ENCODE peak calls at places on chromosome 3, in seven cellular contexts. R is hepatocyte, L is GM12878, P is astrocyte of the spinal cord, X is AG09319, V is tibial artery, J is HFFc6. M is an unnamed sample.

GRCh38 chr3:141000027-141000663 is 51.0 kb upstream of the SPSB4 start:
- DNase-seq in R (peak; percentile 78), L (peak; percentile 7), P (peak; percentile 49), X (peak; percentile 14), V (peak; percentile 34), J (peak; percentile 53), M (peak; percentile 52)

GRCh38 chr3:125634346-125634964 is 39.2 kb upstream of the OSBPL11 start:
- DNase-seq in R (no peak), L (no peak), P (no peak), X (no peak), V (no peak), J (no peak), M (no peak)

GRCh38 chr3:87350367-87351199 is 74.2 kb upstream of the POU1F1 start:
- DNase-seq in R (peak; percentile 75), L (no peak), P (peak; percentile 60), X (no peak), V (no peak), J (peak; percentile 48), M (peak; percentile 71)

GRCh38 chr3:172561894-172562664 is 38.8 kb upstream of the TNFSF10 start:
- DNase-seq in R (peak; percentile 18), L (no peak), P (no peak), X (no peak), V (no peak), J (no peak), M (no peak)

GRCh38 chr3:104598848-104599501 is 767.7 kb upstream of the ALCAM start:
- DNase-seq in R (peak; percentile 8), L (no peak), P (no peak), X (no peak), V (no peak), J (no peak), M (no peak)

GRCh38 chr3:133934996-133935842 is 39.5 kb upstream of the RAB6B start:
- DNase-seq in R (no peak), L (no peak), P (no peak), X (no peak), V (no peak), J (no peak), M (no peak)

GRCh38 chr3:71873093-71873611 is 88.2 kb upstream of the PROK2 start:
- DNase-seq in R (no peak), L (no peak), P (no peak), X (no peak), V (no peak), J (no peak), M (no peak)

GRCh38 chr3:127442551-127442950 is 148.0 kb downstream of the TPRA1 start:
- DNase-seq in R (no peak), L (no peak), P (no peak), X (no peak), V (no peak), J (no peak), M (no peak)

GRCh38 chr3:120198305-120198878 is 86.6 kb downstream of the GPR156 start:
- DNase-seq in R (peak; percentile 32), L (no peak), P (peak; percentile 37), X (no peak), V (no peak), J (peak; percentile 50), M (peak; percentile 64)

GRCh38 chr3:123688241-123688747 is 103.4 kb upstream of the HACD2 start:
- DNase-seq in R (no peak), L (no peak), P (peak; percentile 92), X (peak; percentile 72), V (peak; percentile 64), J (peak; percentile 94), M (peak; percentile 90)

GRCh38 chr3:87797872-87798566 is 260.8 kb downstream of the CGGBP1 start:
- DNase-seq in R (no peak), L (no peak), P (no peak), X (no peak), V (no peak), J (no peak), M (no peak)

GRCh38 chr3:51670053-51670666 is 892 bp upstream of the TEX264 start:
- DNase-seq in R (no peak), L (no peak), P (no peak), X (no peak), V (no peak), J (no peak), M (no peak)

GRCh38 chr3:48411606-48412374 is 18.1 kb downstream of the PLXNB1 start:
- DNase-seq in R (no peak), L (no peak), P (no peak), X (no peak), V (peak; percentile 11), J (no peak), M (no peak)

GRCh38 chr3:148727242-148727641 is 29.5 kb downstream of the AGTR1 start:
- DNase-seq in R (peak; percentile 57), L (no peak), P (peak; percentile 15), X (no peak), V (no peak), J (no peak), M (no peak)

GRCh38 chr3:136465296-136465695 is 215.2 kb downstream of the PCCB start:
- DNase-seq in R (no peak), L (no peak), P (no peak), X (no peak), V (no peak), J (no peak), M (no peak)

GRCh38 chr3:33942483-33943150 is 144.2 kb downstream of the PDCD6IP start:
- DNase-seq in R (no peak), L (no peak), P (no peak), X (no peak), V (no peak), J (no peak), M (peak; percentile 68)

GRCh38 chr3:13217736-13218540 is 144.7 kb upstream of the IQSEC1 start:
- DNase-seq in R (peak; percentile 24), L (no peak), P (peak; percentile 35), X (no peak), V (no peak), J (peak; percentile 44), M (no peak)

GRCh38 chr3:38117748-38118420 is 19.0 kb downstream of the ACAA1 start:
- DNase-seq in R (peak; percentile 76), L (peak; percentile 41), P (peak; percentile 49), X (no peak), V (peak; percentile 69), J (peak; percentile 65), M (peak; percentile 45)

GRCh38 chr3:51887620-51888019 is 12.2 kb upstream of the IQCF5 start:
- DNase-seq in R (no peak), L (no peak), P (no peak), X (no peak), V (no peak), J (no peak), M (no peak)

GRCh38 chr3:173870976-173871375 is 473.4 kb downstream of the NLGN1 start:
- DNase-seq in R (no peak), L (no peak), P (no peak), X (no peak), V (no peak), J (no peak), M (no peak)

GRCh38 chr3:159855599-159856495 is 132.8 kb upstream of the IL12A start:
- DNase-seq in R (no peak), L (no peak), P (no peak), X (no peak), V (no peak), J (peak; percentile 26), M (no peak)

GRCh38 chr3:49652218-49652921 is 21.8 kb upstream of the APEH start:
- DNase-seq in R (no peak), L (no peak), P (no peak), X (no peak), V (no peak), J (no peak), M (no peak)

GRCh38 chr3:130759692-130760338 is 13.2 kb upstream of the PIK3R4 start:
- DNase-seq in R (peak; percentile 78), L (no peak), P (peak; percentile 52), X (no peak), V (peak; percentile 36), J (peak; percentile 51), M (peak; percentile 76)
- TF ChIP-seq CTCF in R (peak; percentile 88), L (peak; percentile 74), P (peak; percentile 74), X (peak; percentile 81), V (peak; percentile 76), J (peak; percentile 94), M (peak; percentile 83)

GRCh38 chr3:32237670-32238026 is 832 bp upstream of the CMTM8 start:
- DNase-seq in R (no peak), L (no peak), P (no peak), X (no peak), V (no peak), J (no peak), M (no peak)

GRCh38 chr3:32238027-32238815 is at the start of gene CMTM8:
- DNase-seq in R (peak; percentile 87), L (no peak), P (peak; percentile 37), X (no peak), V (peak; percentile 29), J (no peak), M (no peak)

GRCh38 chr3:32238816-32239637 is 547 bp downstream of the CMTM8 start:
- DNase-seq in R (peak; percentile 31), L (no peak), P (peak; percentile 38), X (no peak), V (peak; percentile 26), J (no peak), M (peak; percentile 31)

GRCh38 chr3:32241100-32241499 is 2.6 kb downstream of the CMTM8 start:
- DNase-seq in R (no peak), L (no peak), P (no peak), X (no peak), V (no peak), J (no peak), M (no peak)

GRCh38 chr3:32239638-32240550 is 1.4 kb downstream of the CMTM8 start:
- DNase-seq in R (peak; percentile 60), L (no peak), P (peak; percentile 40), X (no peak), V (no peak), J (no peak), M (no peak)
- TF ChIP-seq CTCF in R (peak; percentile 51), L (peak; percentile 48), P (peak; percentile 49), X (peak; percentile 11), V (no peak), J (peak; percentile 42), M (peak; percentile 28)

GRCh38 chr3:72887723-72888545 is at the start of gene GXYLT2:
- DNase-seq in R (peak; percentile 86), L (no peak), P (peak; percentile 80), X (no peak), V (peak; percentile 53), J (peak; percentile 33), M (peak; percentile 73)
- TF ChIP-seq CTCF in R (no peak), L (no peak), P (no peak), X (no peak), V (no peak), J (no peak), M (no peak)

GRCh38 chr3:121979246-121979645 is 42.8 kb downstream of the ILDR1 start:
- DNase-seq in R (no peak), L (no peak), P (no peak), X (no peak), V (no peak), J (no peak), M (no peak)

GRCh38 chr3:121976727-121977126 is 45.3 kb downstream of the ILDR1 start:
- DNase-seq in R (no peak), L (no peak), P (no peak), X (no peak), V (no peak), J (no peak), M (no peak)

GRCh38 chr3:121974601-121975111 is 47.4 kb downstream of the ILDR1 start:
- DNase-seq in R (no peak), L (no peak), P (no peak), X (no peak), V (no peak), J (no peak), M (no peak)

GRCh38 chr3:121979734-121980449 is 42.2 kb downstream of the ILDR1 start:
- DNase-seq in R (no peak), L (no peak), P (no peak), X (no peak), V (no peak), J (no peak), M (no peak)

GRCh38 chr3:121975702-121976302 is 46.2 kb downstream of the ILDR1 start:
- DNase-seq in R (no peak), L (no peak), P (no peak), X (no peak), V (no peak), J (no peak), M (no peak)
- TF ChIP-seq CTCF in R (no peak), L (peak; percentile 10), P (no peak), X (no peak), V (no peak), J (no peak), M (peak; percentile 5)